ENCODE peak calls at places on chromosomes 4 and X, in eight cellular contexts. G, L, A, C, T, D, X and V are unnamed samples.
A peak's percentile ranks its signal among the peaks of the same experiment; 100 is the strongest.

GRCh38 chrX:119677654-119677981 is 15.3 kb downstream of the SEPTIN6 start:
- DNase-seq in G (no peak), L (no peak), A (no peak), C (no peak), T (no peak), D (peak; percentile 19), X (no peak), V (no peak)

GRCh38 chrX:4671344-4671743 is 957.9 kb upstream of the PRKX start:
- DNase-seq in G (no peak), L (no peak), A (no peak), C (no peak), T (no peak), D (no peak), X (no peak), V (no peak)

GRCh38 chr4:18695733-18696527 is 674.4 kb upstream of the LCORL start:
- DNase-seq in G (no peak), L (no peak), A (no peak), C (no peak), T (no peak), D (no peak), X (no peak), V (no peak)

GRCh38 chrX:103628386-103629290 is at the start of gene TCEAL1:
- DNase-seq in G (peak; percentile 70), L (peak; percentile 74), A (no peak), C (peak; percentile 32), T (peak; percentile 73), D (peak; percentile 87), X (peak; percentile 27), V (no peak)

GRCh38 chr4:38091636-38092035 is 131.4 kb downstream of the PTTG2 start:
- DNase-seq in G (no peak), L (no peak), A (no peak), C (no peak), T (no peak), D (no peak), X (no peak), V (no peak)

GRCh38 chr4:147734496-147734895 is 2.6 kb downstream of the ARHGAP10 start:
- DNase-seq in G (no peak), L (no peak), A (no peak), C (no peak), T (no peak), D (no peak), X (no peak), V (no peak)

GRCh38 chr4:128979934-128980333 is 113.4 kb downstream of the SCLT1 start:
- DNase-seq in G (no peak), L (no peak), A (peak; percentile 88), C (no peak), T (no peak), D (no peak), X (no peak), V (no peak)

GRCh38 chr4:113884655-113885054 is 94.8 kb downstream of the ARSJ start:
- DNase-seq in G (no peak), L (no peak), A (no peak), C (no peak), T (no peak), D (no peak), X (no peak), V (no peak)

GRCh38 chrX:10017866-10018265 is 50.7 kb downstream of the CLDN34 start:
- DNase-seq in G (peak; percentile 52), L (no peak), A (peak; percentile 84), C (no peak), T (no peak), D (no peak), X (no peak), V (no peak)

GRCh38 chr4:120801171-120801758 is 121.3 kb downstream of the PRDM5 start:
- DNase-seq in G (no peak), L (no peak), A (peak; percentile 87), C (no peak), T (no peak), D (no peak), X (peak; percentile 85), V (no peak)

GRCh38 chr4:168562021-168562691 is 65.3 kb downstream of the PALLD start:
- DNase-seq in G (no peak), L (no peak), A (no peak), C (no peak), T (no peak), D (no peak), X (no peak), V (no peak)

GRCh38 chrX:26511621-26512363 is 295.8 kb downstream of the MAGEB5 start:
- DNase-seq in G (no peak), L (no peak), A (no peak), C (no peak), T (no peak), D (no peak), X (no peak), V (no peak)

GRCh38 chr4:69823481-69824186 is 36.3 kb downstream of the SULT1E1 start:
- DNase-seq in G (peak; percentile 85), L (peak; percentile 62), A (no peak), C (peak; percentile 7), T (no peak), D (no peak), X (no peak), V (peak; percentile 65)

GRCh38 chr4:47270226-47270888 is 193.1 kb downstream of the COMMD8 start:
- DNase-seq in G (no peak), L (no peak), A (no peak), C (no peak), T (no peak), D (no peak), X (no peak), V (no peak)

GRCh38 chrX:138710866-138711331 is 618 bp downstream of the FGF13 start:
- DNase-seq in G (no peak), L (peak; percentile 55), A (no peak), C (no peak), T (no peak), D (peak; percentile 73), X (no peak), V (no peak)

GRCh38 chr4:58225460-58225859 is 1115.3 kb upstream of the IGFBP7 start:
- DNase-seq in G (no peak), L (no peak), A (no peak), C (no peak), T (no peak), D (no peak), X (no peak), V (no peak)

GRCh38 chr4:118680808-118681207 is 4.4 kb upstream of the METTL14 start:
- DNase-seq in G (no peak), L (no peak), A (no peak), C (no peak), T (no peak), D (no peak), X (no peak), V (no peak)

GRCh38 chr4:118682928-118683327 is 2.3 kb upstream of the METTL14 start:
- DNase-seq in G (no peak), L (no peak), A (peak; percentile 84), C (no peak), T (no peak), D (no peak), X (no peak), V (no peak)

GRCh38 chr4:118684873-118685811 is at the start of gene METTL14:
- DNase-seq in G (peak; percentile 96), L (peak; percentile 94), A (peak; percentile 68), C (peak; percentile 81), T (peak; percentile 96), D (peak; percentile 95), X (peak; percentile 91), V (peak; percentile 82)

GRCh38 chr4:118683513-118683912 is 1.7 kb upstream of the METTL14 start:
- DNase-seq in G (no peak), L (no peak), A (no peak), C (no peak), T (no peak), D (no peak), X (no peak), V (no peak)
- H3K4me3 ChIP-seq in G (no peak overlapping the region), L (no peak overlapping the region), A (no peak overlapping the region), C (no peak overlapping the region), T (no peak overlapping the region), D (no peak overlapping the region), X (no peak overlapping the region), V (no peak overlapping the region)

DNA sequence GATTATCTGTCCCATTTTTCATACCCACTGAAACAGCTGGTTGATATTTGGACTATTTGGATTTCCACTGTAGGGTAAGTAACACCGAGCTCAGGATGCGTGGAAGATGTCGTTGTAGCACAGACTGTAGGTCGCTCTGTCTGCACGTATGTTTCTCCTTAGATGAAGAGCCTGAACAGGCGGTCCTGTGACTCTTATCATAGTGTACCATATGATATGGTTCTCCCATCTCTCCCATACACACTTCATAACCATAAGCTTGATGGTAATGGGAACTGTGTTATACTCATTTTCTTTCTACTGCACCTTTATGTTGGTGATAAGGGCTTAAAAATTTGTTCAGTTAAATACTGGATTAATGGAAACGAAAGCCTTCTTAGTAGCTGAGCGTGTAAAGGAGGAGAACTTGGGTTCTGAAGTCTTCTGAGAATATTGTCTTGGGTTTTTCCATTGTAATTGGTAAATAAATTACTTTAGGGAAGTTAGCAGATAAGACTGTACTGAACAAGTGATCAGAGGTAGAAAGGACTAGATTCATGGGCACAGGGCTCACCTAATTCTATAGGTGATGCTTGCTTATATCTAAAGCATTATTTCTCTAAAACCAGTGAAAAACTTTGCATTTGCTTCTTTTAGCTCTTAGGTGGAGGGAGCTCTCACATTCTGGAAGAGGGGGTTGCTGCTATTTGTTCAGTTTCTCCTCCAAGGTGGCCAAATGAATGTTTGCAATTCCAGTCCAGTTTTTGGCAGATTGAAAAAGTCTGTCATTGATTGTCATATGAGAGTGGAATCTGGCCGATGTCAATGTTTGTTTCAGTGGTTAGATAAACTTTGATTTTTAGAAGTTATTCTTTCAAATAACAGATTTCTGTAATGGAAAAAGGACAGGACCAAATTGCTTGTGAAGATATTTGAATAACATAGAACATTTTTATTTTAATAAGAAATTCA is 15.8 kb downstream of the SMAD1 start:
- DNase-seq in G (no peak), L (no peak), A (no peak), C (no peak), T (no peak), D (no peak), X (no peak), V (no peak)
- H3K4me1 ChIP-seq in G (peaks cover 8% of the 10 kb centered on the region), L (peaks cover 7% of the 10 kb centered on the region), A (no peaks in the 10 kb centered on the region), C (no peaks in the 10 kb centered on the region), T (peaks cover 40% of the 10 kb centered on the region), D (peaks cover 5% of the 10 kb centered on the region), X (no peaks in the 10 kb centered on the region), V (no peaks in the 10 kb centered on the region)

GRCh38 chrX:12210921-12211320 is 72.6 kb downstream of the FRMPD4 start:
- DNase-seq in G (no peak), L (no peak), A (no peak), C (no peak), T (no peak), D (no peak), X (no peak), V (no peak)

GRCh38 chrX:12206413-12206812 is 68.1 kb downstream of the FRMPD4 start:
- DNase-seq in G (no peak), L (no peak), A (no peak), C (no peak), T (no peak), D (no peak), X (no peak), V (no peak)

GRCh38 chrX:12210196-12210815 is 72.0 kb downstream of the FRMPD4 start:
- DNase-seq in G (no peak), L (no peak), A (no peak), C (no peak), T (no peak), D (no peak), X (no peak), V (no peak)
- H3K4me3 ChIP-seq in G (no peak overlapping the region), L (no peak overlapping the region), A (peak overlapping the region; percentile 39), C (no peak overlapping the region), T (no peak overlapping the region), D (no peak overlapping the region), X (no peak overlapping the region), V (no peak overlapping the region)

DNA sequence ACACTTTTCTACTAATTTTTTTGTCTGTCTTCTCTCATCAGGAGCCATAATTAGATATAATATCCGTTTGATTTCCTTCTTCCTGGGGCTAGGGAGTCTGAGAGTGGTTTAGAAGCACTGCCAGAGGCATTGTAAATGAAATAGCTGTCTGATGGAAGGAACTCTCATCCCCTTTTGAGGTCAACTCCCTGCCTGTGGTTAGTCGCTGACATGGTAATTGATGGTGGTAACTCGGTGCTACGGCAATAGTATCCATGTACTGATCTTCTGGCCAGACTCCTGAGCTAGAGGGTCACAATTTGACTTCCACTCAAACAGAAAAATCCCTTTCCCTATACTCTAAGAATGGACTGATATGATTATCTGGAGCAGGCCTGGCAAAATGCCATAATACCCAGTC is 108.1 kb upstream of the TRPC5 start:
- DNase-seq in G (no peak), L (no peak), A (no peak), C (no peak), T (no peak), D (no peak), X (no peak), V (no peak)
- H3K4me1 ChIP-seq in G (no peaks in the 10 kb centered on the region), L (no peaks in the 10 kb centered on the region), A (no peaks in the 10 kb centered on the region), C (no peaks in the 10 kb centered on the region), T (no peaks in the 10 kb centered on the region), D (no peaks in the 10 kb centered on the region), X (no peaks in the 10 kb centered on the region), V (no peaks in the 10 kb centered on the region)